ENCODE peak calls at places on chromosomes 7 and 10, in nine cellular contexts. V is neural progenitor cell, J is mucosa of descending colon, L is fibroblast of lung, H is HAP-1, D is OCI-LY7, O is lower lobe of right lung, S is HCT116, Z is RWPE2. F is an unnamed sample.

GRCh38 chr7:33050425-33051318 is 11.9 kb downstream of the NT5C3A start:
- DNase-seq in V (peak; percentile 33), J (no peak), L (peak; percentile 41), H (peak; percentile 37), D (peak; percentile 60), O (no peak), S (peak; percentile 13), Z (no peak), F (no peak)

GRCh38 chr10:114045071-114045737 is 1.5 kb downstream of the ADRB1 start:
- DNase-seq in V (peak; percentile 75), J (peak; percentile 68), L (no peak), H (no peak), D (no peak), O (peak; percentile 70), S (no peak), Z (no peak), F (no peak)

GRCh38 chr7:2754086-2754485 is 66.1 kb downstream of the AMZ1 start:
- DNase-seq in V (no peak), J (no peak), L (peak; percentile 51), H (no peak), D (no peak), O (no peak), S (no peak), Z (no peak), F (no peak)

GRCh38 chr7:121002-121401 is 71.4 kb upstream of the FAM20C start:
- DNase-seq in V (no peak), J (no peak), L (no peak), H (no peak), D (no peak), O (no peak), S (no peak), Z (no peak), F (no peak)

GRCh38 chr10:28532223-28532508 is 752 bp upstream of the WAC start:
- DNase-seq in V (no peak), J (no peak), L (peak; percentile 59), H (peak; percentile 50), D (no peak), O (no peak), S (no peak), Z (no peak), F (peak; percentile 28)

GRCh38 chr10:129417164-129417563 is 49.9 kb upstream of the MGMT start:
- DNase-seq in V (no peak), J (no peak), L (peak; percentile 1), H (no peak), D (no peak), O (no peak), S (no peak), Z (no peak), F (no peak)

GRCh38 chr10:66836057-66836456 is 89.8 kb upstream of the LRRTM3 start:
- DNase-seq in V (no peak), J (no peak), L (peak; percentile 92), H (no peak), D (no peak), O (no peak), S (no peak), Z (no peak), F (no peak)

GRCh38 chr7:139394553-139394952 is 34.9 kb downstream of the LUC7L2 start:
- DNase-seq in V (no peak), J (no peak), L (no peak), H (no peak), D (no peak), O (no peak), S (no peak), Z (no peak), F (no peak)

GRCh38 chr10:101941871-101942270 is 98.3 kb upstream of the KCNIP2 start:
- DNase-seq in V (no peak), J (no peak), L (peak; percentile 58), H (no peak), D (no peak), O (no peak), S (no peak), Z (no peak), F (no peak)

GRCh38 chr10:117993166-117993565 is 53.6 kb downstream of the RAB11FIP2 start:
- DNase-seq in V (no peak), J (no peak), L (no peak), H (no peak), D (no peak), O (no peak), S (no peak), Z (no peak), F (no peak)

GRCh38 chr7:90833443-90833842 is 237.3 kb downstream of the CDK14 start:
- DNase-seq in V (no peak), J (no peak), L (peak; percentile 76), H (no peak), D (no peak), O (no peak), S (no peak), Z (no peak), F (no peak)

GRCh38 chr10:7542189-7542914 is 124.4 kb downstream of the ITIH5 start:
- DNase-seq in V (no peak), J (no peak), L (no peak), H (no peak), D (no peak), O (no peak), S (no peak), Z (no peak), F (no peak)

GRCh38 chr10:123140164-123140982 is 4.6 kb downstream of the HMX3 start:
- DNase-seq in V (peak; percentile 82), J (no peak), L (no peak), H (no peak), D (no peak), O (no peak), S (no peak), Z (no peak), F (no peak)

GRCh38 chr10:121524138-121524817 is 74.0 kb downstream of the FGFR2 start:
- DNase-seq in V (no peak), J (no peak), L (no peak), H (no peak), D (no peak), O (no peak), S (no peak), Z (no peak), F (no peak)

GRCh38 chr10:71217266-71218045 is 5.1 kb downstream of the UNC5B start:
- DNase-seq in V (peak; percentile 77), J (no peak), L (peak; percentile 48), H (peak; percentile 63), D (no peak), O (no peak), S (no peak), Z (peak; percentile 68), F (no peak)

GRCh38 chr10:124217906-124218769 is 124.7 kb upstream of the CHST15 start:
- DNase-seq in V (peak; percentile 43), J (no peak), L (no peak), H (no peak), D (peak; percentile 32), O (no peak), S (peak; percentile 10), Z (no peak), F (no peak)

GRCh38 chr7:158264881-158265742 is 322.5 kb downstream of the PTPRN2 start:
- DNase-seq in V (no peak), J (no peak), L (no peak), H (no peak), D (no peak), O (peak; percentile 30), S (no peak), Z (peak; percentile 44), F (no peak)

GRCh38 chr10:21329995-21330627 is 195.4 kb downstream of the SKIDA1 start:
- DNase-seq in V (no peak), J (no peak), L (peak; percentile 85), H (no peak), D (no peak), O (no peak), S (peak; percentile 67), Z (no peak), F (no peak)

GRCh38 chr7:111919690-111920179 is 286.5 kb downstream of the DOCK4 start:
- DNase-seq in V (no peak), J (no peak), L (peak; percentile 84), H (no peak), D (no peak), O (no peak), S (peak; percentile 43), Z (no peak), F (no peak)

GRCh38 chr7:158432369-158433270 is 155.0 kb downstream of the PTPRN2 start:
- DNase-seq in V (no peak), J (peak; percentile 77), L (no peak), H (peak; percentile 43), D (no peak), O (peak; percentile 68), S (no peak), Z (peak; percentile 86), F (no peak)

DNA sequence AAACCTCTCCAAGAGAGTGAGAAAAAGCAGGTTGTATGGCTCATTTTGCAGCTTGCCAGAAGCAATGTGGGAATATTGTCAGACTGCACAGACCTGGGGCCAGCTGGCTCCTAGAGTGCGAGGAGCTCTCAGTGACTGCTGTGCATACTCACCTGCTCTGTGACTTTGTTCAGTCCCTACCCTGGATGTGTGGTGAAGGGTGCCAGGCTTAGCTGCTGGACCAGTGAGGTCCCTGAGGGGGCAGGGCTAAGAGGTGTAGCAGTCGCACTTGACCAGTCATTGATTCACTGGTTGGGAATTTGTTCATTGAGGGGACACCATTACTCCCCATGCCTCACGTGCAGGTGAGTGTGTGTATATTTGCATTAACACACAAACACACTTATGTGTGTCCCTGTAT is 60.1 kb downstream of the IKZF1 start:
- DNase-seq in V (no peak), J (no peak), L (no peak), H (no peak), D (no peak), O (no peak), S (no peak), Z (no peak), F (no peak)
- H3K4me1 ChIP-seq in V (no peaks in the 10 kb centered on the region), J (no peaks in the 10 kb centered on the region), L (no peaks in the 10 kb centered on the region), H (no peaks in the 10 kb centered on the region), D (peaks cover 26% of the 10 kb centered on the region), O (peaks cover 14% of the 10 kb centered on the region), S (peaks cover 3% of the 10 kb centered on the region), Z (no peaks in the 10 kb centered on the region), F (no peaks in the 10 kb centered on the region)

GRCh38 chr7:129836983-129837382 is 115.8 kb downstream of the UBE2H start:
- DNase-seq in V (no peak), J (no peak), L (no peak), H (no peak), D (no peak), O (no peak), S (no peak), Z (no peak), F (no peak)
- H3K4me1 ChIP-seq in V (peaks cover 33% of the 10 kb centered on the region), J (no peaks in the 10 kb centered on the region), L (peaks cover 7% of the 10 kb centered on the region), H (peaks cover 15% of the 10 kb centered on the region), D (no peaks in the 10 kb centered on the region), O (peaks cover 15% of the 10 kb centered on the region), S (peaks cover 30% of the 10 kb centered on the region), Z (peaks cover 1% of the 10 kb centered on the region), F (peaks cover 8% of the 10 kb centered on the region)

DNA sequence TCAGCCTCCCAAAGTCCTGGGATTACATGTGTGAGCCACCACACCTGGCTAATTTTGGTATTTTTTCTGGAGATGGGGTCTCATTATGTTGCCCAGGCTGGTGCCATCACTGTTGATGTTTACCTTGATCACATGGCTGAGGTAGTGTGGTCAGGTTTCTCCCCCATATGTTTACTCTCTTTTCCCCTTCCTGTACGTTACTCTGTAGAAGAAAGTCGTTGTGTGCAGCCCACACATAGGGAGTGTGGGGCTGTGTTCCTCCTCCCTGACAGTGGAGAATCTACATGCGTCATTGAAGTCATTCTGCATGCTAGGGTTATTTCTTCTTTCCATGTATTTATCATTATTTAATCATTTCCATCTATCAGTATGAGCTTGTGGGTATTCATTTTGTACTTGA is 16.3 kb upstream of the ORAI2 start:
- DNase-seq in V (no peak), J (no peak), L (no peak), H (no peak), D (no peak), O (no peak), S (no peak), Z (no peak), F (no peak)
- H3K4me1 ChIP-seq in V (no peaks in the 10 kb centered on the region), J (peaks cover 5% of the 10 kb centered on the region), L (no peaks in the 10 kb centered on the region), H (no peaks in the 10 kb centered on the region), D (peaks cover 61% of the 10 kb centered on the region), O (peaks cover 7% of the 10 kb centered on the region), S (peaks cover 14% of the 10 kb centered on the region), Z (no peaks in the 10 kb centered on the region), F (no peaks in the 10 kb centered on the region)

GRCh38 chr10:77419979-77420378 is 217.6 kb downstream of the KCNMA1 start:
- DNase-seq in V (no peak), J (no peak), L (no peak), H (no peak), D (no peak), O (no peak), S (no peak), Z (no peak), F (no peak)
- H3K4me1 ChIP-seq in V (peaks cover 3% of the 10 kb centered on the region), J (no peaks in the 10 kb centered on the region), L (peaks cover 27% of the 10 kb centered on the region), H (no peaks in the 10 kb centered on the region), D (no peaks in the 10 kb centered on the region), O (peaks cover 11% of the 10 kb centered on the region), S (no peaks in the 10 kb centered on the region), Z (peaks cover 23% of the 10 kb centered on the region), F (peaks cover 50% of the 10 kb centered on the region)